ENCODE peak calls at places on chromosomes 13 and 19, in six cellular contexts. One of them, this sample, is unnamed.

GRCh38 chr13:29532136-29532535 is 63.4 kb downstream of the SLC7A1 start:
- DNase-seq in IMR-90: no peak
- DNase-seq in astrocyte of the spinal cord: no peak
- DNase-seq in breast epithelium: no peak
- DNase-seq in heart left ventricle: no peak
- DNase-seq in WERI-Rb-1: no peak
- DNase-seq in this sample: no peak

GRCh38 chr13:98766120-98766519 is 13.6 kb upstream of the SLC15A1 start:
- DNase-seq in IMR-90: no peak
- DNase-seq in astrocyte of the spinal cord: no peak
- DNase-seq in breast epithelium: no peak
- DNase-seq in heart left ventricle: no peak
- DNase-seq in WERI-Rb-1: no peak
- DNase-seq in this sample: no peak

GRCh38 chr19:20423381-20424207 is 142.0 kb downstream of the ZNF737 start:
- DNase-seq in IMR-90: peak
- DNase-seq in astrocyte of the spinal cord: peak
- DNase-seq in breast epithelium: peak
- DNase-seq in heart left ventricle: peak
- DNase-seq in WERI-Rb-1: no peak
- DNase-seq in this sample: peak

GRCh38 chr13:106113796-106114195 is 421.7 kb downstream of the EFNB2 start:
- DNase-seq in IMR-90: peak
- DNase-seq in astrocyte of the spinal cord: no peak
- DNase-seq in breast epithelium: no peak
- DNase-seq in heart left ventricle: no peak
- DNase-seq in WERI-Rb-1: no peak
- DNase-seq in this sample: no peak

GRCh38 chr13:65917731-65918130 is 1312.4 kb downstream of the PCDH9 start:
- DNase-seq in IMR-90: no peak
- DNase-seq in astrocyte of the spinal cord: peak
- DNase-seq in breast epithelium: no peak
- DNase-seq in heart left ventricle: no peak
- DNase-seq in WERI-Rb-1: no peak
- DNase-seq in this sample: no peak

GRCh38 chr19:35545855-35546381 is 492 bp downstream of the TMEM147 start:
- DNase-seq in IMR-90: no peak
- DNase-seq in astrocyte of the spinal cord: no peak
- DNase-seq in breast epithelium: peak
- DNase-seq in heart left ventricle: peak
- DNase-seq in WERI-Rb-1: peak
- DNase-seq in this sample: no peak

GRCh38 chr19:10112895-10113591 is 1.6 kb downstream of the P2RY11 start:
- DNase-seq in IMR-90: no peak
- DNase-seq in astrocyte of the spinal cord: no peak
- DNase-seq in breast epithelium: no peak
- DNase-seq in heart left ventricle: no peak
- DNase-seq in WERI-Rb-1: peak
- DNase-seq in this sample: no peak

GRCh38 chr19:34654796-34655195 is 22.2 kb downstream of the SCGB2B2 start:
- DNase-seq in IMR-90: no peak
- DNase-seq in astrocyte of the spinal cord: no peak
- DNase-seq in breast epithelium: no peak
- DNase-seq in heart left ventricle: no peak
- DNase-seq in WERI-Rb-1: no peak
- DNase-seq in this sample: no peak

GRCh38 chr19:12930002-12930645 is 3.4 kb downstream of the FARSA start:
- DNase-seq in IMR-90: no peak
- DNase-seq in astrocyte of the spinal cord: no peak
- DNase-seq in breast epithelium: no peak
- DNase-seq in heart left ventricle: no peak
- DNase-seq in WERI-Rb-1: no peak
- DNase-seq in this sample: no peak

GRCh38 chr13:48315981-48316380 is 12.4 kb downstream of the RB1 start:
- DNase-seq in IMR-90: no peak
- DNase-seq in astrocyte of the spinal cord: no peak
- DNase-seq in breast epithelium: no peak
- DNase-seq in heart left ventricle: peak
- DNase-seq in WERI-Rb-1: no peak
- DNase-seq in this sample: no peak

GRCh38 chr19:6414033-6414643 is 10.5 kb downstream of the KHSRP start:
- DNase-seq in IMR-90: no peak
- DNase-seq in astrocyte of the spinal cord: no peak
- DNase-seq in breast epithelium: no peak
- DNase-seq in heart left ventricle: no peak
- DNase-seq in WERI-Rb-1: no peak
- DNase-seq in this sample: no peak

GRCh38 chr19:39109641-39110040 is 15.9 kb upstream of the PAK4 start:
- DNase-seq in IMR-90: no peak
- DNase-seq in astrocyte of the spinal cord: no peak
- DNase-seq in breast epithelium: no peak
- DNase-seq in heart left ventricle: no peak
- DNase-seq in WERI-Rb-1: no peak
- DNase-seq in this sample: no peak

GRCh38 chr19:2469102-2469914 is 6.6 kb upstream of the GADD45B start:
- DNase-seq in IMR-90: peak
- DNase-seq in astrocyte of the spinal cord: peak
- DNase-seq in breast epithelium: no peak
- DNase-seq in heart left ventricle: no peak
- DNase-seq in WERI-Rb-1: no peak
- DNase-seq in this sample: peak

GRCh38 chr13:43652751-43653150 is 134.0 kb downstream of the ENOX1 start:
- DNase-seq in IMR-90: no peak
- DNase-seq in astrocyte of the spinal cord: no peak
- DNase-seq in breast epithelium: no peak
- DNase-seq in heart left ventricle: no peak
- DNase-seq in WERI-Rb-1: no peak
- DNase-seq in this sample: no peak
- TF ChIP-seq CTCF in IMR-90: no peak
- TF ChIP-seq CTCF in astrocyte of the spinal cord: no peak
- TF ChIP-seq CTCF in breast epithelium: no peak
- TF ChIP-seq CTCF in heart left ventricle: no peak
- TF ChIP-seq CTCF in WERI-Rb-1: no peak
- TF ChIP-seq CTCF in this sample: no peak

GRCh38 chr19:4531562-4532165 is 3.4 kb downstream of the PLIN5 start:
- DNase-seq in IMR-90: no peak
- DNase-seq in astrocyte of the spinal cord: no peak
- DNase-seq in breast epithelium: no peak
- DNase-seq in heart left ventricle: no peak
- DNase-seq in WERI-Rb-1: no peak
- DNase-seq in this sample: no peak
- H3K4me3 ChIP-seq in IMR-90: no peak
- H3K4me3 ChIP-seq in astrocyte of the spinal cord: no peak
- H3K4me3 ChIP-seq in breast epithelium: no peak
- H3K4me3 ChIP-seq in heart left ventricle: no peak
- H3K4me3 ChIP-seq in WERI-Rb-1: no peak
- H3K4me3 ChIP-seq in this sample: no peak

GRCh38 chr13:94173312-94173854 is 306.1 kb downstream of the DCT start:
- DNase-seq in IMR-90: peak
- DNase-seq in astrocyte of the spinal cord: peak
- DNase-seq in breast epithelium: no peak
- DNase-seq in heart left ventricle: no peak
- DNase-seq in WERI-Rb-1: no peak
- DNase-seq in this sample: peak
- TF ChIP-seq CTCF in IMR-90: peak
- TF ChIP-seq CTCF in astrocyte of the spinal cord: no peak
- TF ChIP-seq CTCF in breast epithelium: no peak
- TF ChIP-seq CTCF in heart left ventricle: no peak
- TF ChIP-seq CTCF in WERI-Rb-1: no peak
- TF ChIP-seq CTCF in this sample: no peak

GRCh38 chr19:44306283-44306682 is 1.5 kb upstream of the ZNF235 start:
- DNase-seq in IMR-90: no peak
- DNase-seq in astrocyte of the spinal cord: no peak
- DNase-seq in breast epithelium: no peak
- DNase-seq in heart left ventricle: no peak
- DNase-seq in WERI-Rb-1: no peak
- DNase-seq in this sample: no peak

GRCh38 chr19:44304659-44305193 is at the start of gene ZNF235:
- DNase-seq in IMR-90: peak
- DNase-seq in astrocyte of the spinal cord: peak
- DNase-seq in breast epithelium: peak
- DNase-seq in heart left ventricle: peak
- DNase-seq in WERI-Rb-1: peak
- DNase-seq in this sample: peak

GRCh38 chr19:44305457-44305856 is 632 bp upstream of the ZNF235 start:
- DNase-seq in IMR-90: no peak
- DNase-seq in astrocyte of the spinal cord: no peak
- DNase-seq in breast epithelium: no peak
- DNase-seq in heart left ventricle: no peak
- DNase-seq in WERI-Rb-1: no peak
- DNase-seq in this sample: no peak

GRCh38 chr19:44303976-44304568 is 753 bp downstream of the ZNF235 start:
- DNase-seq in IMR-90: peak
- DNase-seq in astrocyte of the spinal cord: peak
- DNase-seq in breast epithelium: no peak
- DNase-seq in heart left ventricle: no peak
- DNase-seq in WERI-Rb-1: peak
- DNase-seq in this sample: no peak

GRCh38 chr19:44308011-44308410 is 3.2 kb upstream of the ZNF235 start:
- DNase-seq in IMR-90: no peak
- DNase-seq in astrocyte of the spinal cord: no peak
- DNase-seq in breast epithelium: no peak
- DNase-seq in heart left ventricle: no peak
- DNase-seq in WERI-Rb-1: no peak
- DNase-seq in this sample: peak
- H3K4me3 ChIP-seq in IMR-90: no peak
- H3K4me3 ChIP-seq in astrocyte of the spinal cord: no peak
- H3K4me3 ChIP-seq in breast epithelium: no peak
- H3K4me3 ChIP-seq in heart left ventricle: no peak
- H3K4me3 ChIP-seq in WERI-Rb-1: no peak
- H3K4me3 ChIP-seq in this sample: no peak

DNA sequence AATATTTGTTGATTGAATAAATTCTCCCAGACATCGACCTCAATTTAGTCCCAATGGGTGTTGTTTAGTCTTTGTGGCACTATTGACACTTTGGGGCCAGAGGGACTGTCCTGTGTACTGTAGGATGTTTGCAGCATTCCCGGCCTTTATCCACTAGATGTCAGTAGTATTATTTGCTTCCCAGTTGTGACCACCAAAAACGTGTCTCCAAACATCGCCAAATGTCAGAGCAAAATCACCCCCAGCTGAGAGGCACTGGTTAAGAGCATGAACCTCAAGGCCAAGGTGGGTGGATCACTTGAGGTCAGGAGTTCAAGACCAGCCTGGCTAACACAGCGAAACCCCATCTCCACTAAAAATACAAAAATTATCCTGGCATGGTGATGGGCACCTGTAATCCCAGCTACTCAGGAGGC is 15.4 kb downstream of the NLRP12 start:
- DNase-seq in IMR-90: peak
- DNase-seq in astrocyte of the spinal cord: peak
- DNase-seq in breast epithelium: no peak
- DNase-seq in heart left ventricle: no peak
- DNase-seq in WERI-Rb-1: peak
- DNase-seq in this sample: peak
- TF ChIP-seq CTCF in IMR-90: peak
- TF ChIP-seq CTCF in astrocyte of the spinal cord: peak
- TF ChIP-seq CTCF in breast epithelium: no peak
- TF ChIP-seq CTCF in heart left ventricle: peak
- TF ChIP-seq CTCF in WERI-Rb-1: peak
- TF ChIP-seq CTCF in this sample: peak

DNA sequence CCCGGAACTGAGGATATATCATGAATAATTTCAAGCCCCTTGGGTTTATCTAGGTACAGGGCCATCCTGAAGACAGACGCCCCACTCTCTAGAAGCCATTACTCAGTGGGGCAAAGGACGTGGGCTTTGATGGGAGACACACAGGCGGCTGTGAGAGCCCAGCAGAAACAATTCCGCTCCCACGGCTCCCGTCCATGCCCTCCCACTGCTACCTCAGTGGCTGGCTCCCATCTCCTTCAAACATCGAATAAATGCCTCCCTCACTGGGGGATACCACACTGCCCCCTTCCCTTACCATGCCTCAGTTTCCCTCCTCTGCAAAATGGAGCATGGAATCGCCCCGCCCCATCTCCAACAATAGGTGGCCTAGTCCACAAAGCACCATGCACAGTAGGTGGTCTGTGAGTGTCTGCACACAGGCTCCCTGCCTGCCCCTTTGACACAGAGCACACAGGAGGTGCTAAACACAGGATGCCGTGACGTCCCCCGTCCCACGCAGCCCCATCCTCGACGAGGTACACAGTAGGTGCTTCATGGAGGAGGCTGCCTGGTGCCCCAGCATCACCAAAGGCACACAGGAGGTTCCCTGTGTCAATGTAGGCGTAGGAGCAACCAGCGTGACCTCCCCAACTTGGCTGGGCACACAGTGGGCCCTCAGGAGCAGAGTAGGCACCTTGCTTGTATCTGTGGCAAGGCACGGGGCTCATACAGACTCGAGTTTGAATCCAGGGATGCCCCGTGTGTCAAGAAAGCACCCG is 46.0 kb downstream of the PTPRS start:
- DNase-seq in IMR-90: no peak
- DNase-seq in astrocyte of the spinal cord: no peak
- DNase-seq in breast epithelium: no peak
- DNase-seq in heart left ventricle: no peak
- DNase-seq in WERI-Rb-1: no peak
- DNase-seq in this sample: no peak
- H3K4me3 ChIP-seq in IMR-90: no peak
- H3K4me3 ChIP-seq in astrocyte of the spinal cord: peak
- H3K4me3 ChIP-seq in breast epithelium: peak
- H3K4me3 ChIP-seq in heart left ventricle: peak
- H3K4me3 ChIP-seq in WERI-Rb-1: peak
- H3K4me3 ChIP-seq in this sample: no peak

DNA sequence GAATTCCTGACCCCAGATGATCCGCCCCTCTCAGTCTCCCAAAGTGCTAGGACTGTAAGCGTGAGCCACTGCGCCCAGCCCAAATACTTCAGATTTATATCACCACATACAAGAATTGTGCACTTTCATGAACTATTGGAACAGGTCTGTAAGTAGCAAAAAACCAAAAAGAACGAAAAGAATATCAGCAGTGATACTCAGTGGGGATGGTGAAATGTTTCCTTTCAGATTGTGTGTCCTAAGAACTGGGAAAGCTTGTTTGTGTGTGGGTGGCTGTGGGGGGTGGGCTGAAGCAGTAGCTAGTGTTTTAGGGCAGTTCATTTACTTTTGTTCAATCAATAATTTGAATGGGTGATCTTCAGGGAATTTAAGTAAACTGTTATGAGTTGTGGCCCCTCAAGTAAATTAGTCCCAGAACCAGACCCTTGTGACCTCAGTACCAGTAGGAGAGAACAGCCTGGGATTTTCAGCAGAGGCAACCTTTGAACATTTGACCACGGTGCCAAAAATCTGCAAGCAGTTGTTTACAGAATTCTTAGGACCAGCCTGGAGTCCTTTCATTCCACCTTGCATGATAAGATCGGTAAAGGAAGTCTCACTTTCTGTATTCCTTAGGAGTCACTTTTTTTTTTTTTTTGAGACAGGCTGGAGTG is 106.6 kb downstream of the LRCH1 start:
- DNase-seq in IMR-90: no peak
- DNase-seq in astrocyte of the spinal cord: no peak
- DNase-seq in breast epithelium: no peak
- DNase-seq in heart left ventricle: no peak
- DNase-seq in WERI-Rb-1: no peak
- DNase-seq in this sample: no peak
- TF ChIP-seq CTCF in IMR-90: no peak
- TF ChIP-seq CTCF in astrocyte of the spinal cord: no peak
- TF ChIP-seq CTCF in breast epithelium: no peak
- TF ChIP-seq CTCF in heart left ventricle: no peak
- TF ChIP-seq CTCF in WERI-Rb-1: no peak
- TF ChIP-seq CTCF in this sample: no peak

GRCh38 chr19:40809358-40810086 is 10.5 kb downstream of the EGLN2 start:
- DNase-seq in IMR-90: no peak
- DNase-seq in astrocyte of the spinal cord: no peak
- DNase-seq in breast epithelium: no peak
- DNase-seq in heart left ventricle: no peak
- DNase-seq in WERI-Rb-1: no peak
- DNase-seq in this sample: no peak
- H3K4me3 ChIP-seq in IMR-90: no peak
- H3K4me3 ChIP-seq in astrocyte of the spinal cord: no peak
- H3K4me3 ChIP-seq in breast epithelium: peak
- H3K4me3 ChIP-seq in heart left ventricle: peak
- H3K4me3 ChIP-seq in WERI-Rb-1: no peak
- H3K4me3 ChIP-seq in this sample: no peak